ENCODE peak calls at places on chromosomes 5 and 9, in eight cellular contexts. Q is PC-9; A is left lung; M is mesenchymal stem cell; D is lung; F is CD4-positive, alpha-beta memory T cell; H is CD8-positive, alpha-beta T cell; S is cardiac muscle cell. B is an unnamed sample.

GRCh38 chr9:74573792-74574191 is 76.7 kb downstream of the RORB start:
- DNase-seq in Q (no peak), A (no peak), M (no peak), D (no peak), F (no peak), H (no peak), S (peak; percentile 77), B (no peak)

GRCh38 chr5:109704255-109704952 is 14.7 kb downstream of the MAN2A1 start:
- DNase-seq in Q (no peak), A (no peak), M (no peak), D (no peak), F (no peak), H (no peak), S (no peak), B (no peak)

GRCh38 chr9:128159073-128159783 is 837 bp upstream of the BBLN start:
- DNase-seq in Q (peak; percentile 47), A (no peak), M (no peak), D (peak; percentile 40), F (peak; percentile 70), H (peak; percentile 69), S (no peak), B (no peak)

GRCh38 chr5:167051369-167051768 is 1240.1 kb upstream of the WWC1 start:
- DNase-seq in Q (no peak), A (no peak), M (no peak), D (no peak), F (no peak), H (no peak), S (peak; percentile 38), B (no peak)

GRCh38 chr5:10145922-10146321 is 103.8 kb downstream of the ATPSCKMT start:
- DNase-seq in Q (peak; percentile 21), A (no peak), M (peak; percentile 50), D (no peak), F (no peak), H (no peak), S (peak; percentile 68), B (peak; percentile 65)

GRCh38 chr5:35230043-35230611 is at the start of gene PRLR:
- DNase-seq in Q (no peak), A (peak; percentile 42), M (peak; percentile 40), D (no peak), F (no peak), H (no peak), S (peak; percentile 60), B (peak; percentile 27)

GRCh38 chr9:121597693-121598166 is 53.7 kb upstream of the DAB2IP start:
- DNase-seq in Q (no peak), A (no peak), M (no peak), D (no peak), F (no peak), H (no peak), S (no peak), B (no peak)

GRCh38 chr5:172659909-172660628 is 19.0 kb downstream of the NEURL1B start:
- DNase-seq in Q (no peak), A (peak; percentile 72), M (peak; percentile 96), D (peak; percentile 60), F (no peak), H (no peak), S (peak; percentile 75), B (no peak)

GRCh38 chr5:12616093-12616492 is 711.8 kb upstream of the CTNND2 start:
- DNase-seq in Q (no peak), A (no peak), M (no peak), D (no peak), F (no peak), H (no peak), S (no peak), B (no peak)

GRCh38 chr9:130947618-130948140 is 8.6 kb upstream of the FIBCD1 start:
- DNase-seq in Q (no peak), A (no peak), M (no peak), D (no peak), F (no peak), H (no peak), S (no peak), B (no peak)

GRCh38 chr5:66326276-66326675 is 182.2 kb downstream of the SREK1 start:
- DNase-seq in Q (no peak), A (no peak), M (no peak), D (no peak), F (no peak), H (no peak), S (peak; percentile 23), B (no peak)
- H3K27ac ChIP-seq in Q (no peak overlapping the region), A (no peak overlapping the region), M (no peak overlapping the region), D (no peak overlapping the region), F (no peak overlapping the region), H (no peak overlapping the region), S (no peak overlapping the region), B (no peak overlapping the region)

GRCh38 chr5:14212838-14213237 is 69.7 kb downstream of the TRIO start:
- DNase-seq in Q (no peak), A (no peak), M (no peak), D (no peak), F (no peak), H (no peak), S (no peak), B (no peak)
- H3K27ac ChIP-seq in Q (peak overlapping the region; percentile 16), A (peak overlapping the region; percentile 51), M (no peak overlapping the region), D (no peak overlapping the region), F (no peak overlapping the region), H (no peak overlapping the region), S (no peak overlapping the region), B (no peak overlapping the region)

DNA sequence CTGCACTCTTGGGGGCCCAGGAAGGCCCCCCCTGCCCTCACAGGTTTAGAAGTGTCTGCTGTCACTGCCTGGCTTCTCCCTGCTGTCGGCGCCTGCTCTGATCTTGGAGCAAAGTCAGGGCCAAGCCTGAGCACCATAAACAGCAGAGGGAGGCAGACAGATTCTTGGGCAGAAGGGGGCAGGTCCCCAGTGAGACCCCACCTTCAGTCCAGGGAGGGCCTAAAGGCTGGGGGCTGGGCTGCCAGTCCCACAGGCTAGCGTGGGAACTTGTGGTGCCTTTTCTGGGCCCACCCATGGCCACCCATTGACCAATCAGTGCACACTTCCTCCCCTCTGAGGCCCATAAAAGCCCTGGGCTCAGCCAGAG is 124.0 kb downstream of the OLFM1 start:
- DNase-seq in Q (no peak), A (no peak), M (no peak), D (no peak), F (no peak), H (no peak), S (no peak), B (no peak)
- H3K27ac ChIP-seq in Q (no peak overlapping the region), A (no peak overlapping the region), M (no peak overlapping the region), D (no peak overlapping the region), F (no peak overlapping the region), H (no peak overlapping the region), S (no peak overlapping the region), B (no peak overlapping the region)

GRCh38 chr9:100445903-100446549 is 19.1 kb downstream of the MSANTD3 start:
- DNase-seq in Q (no peak), A (no peak), M (no peak), D (no peak), F (no peak), H (no peak), S (no peak), B (no peak)

GRCh38 chr9:100443781-100444768 is 17.1 kb downstream of the MSANTD3 start:
- DNase-seq in Q (no peak), A (no peak), M (peak; percentile 69), D (no peak), F (no peak), H (no peak), S (peak; percentile 34), B (no peak)

GRCh38 chr9:100445161-100445902 is 18.4 kb downstream of the MSANTD3 start:
- DNase-seq in Q (no peak), A (no peak), M (no peak), D (no peak), F (no peak), H (no peak), S (no peak), B (no peak)

GRCh38 chr9:100449420-100449819 is 22.5 kb downstream of the MSANTD3 start:
- DNase-seq in Q (no peak), A (no peak), M (no peak), D (no peak), F (no peak), H (no peak), S (no peak), B (no peak)

GRCh38 chr9:100448266-100448665 is 21.3 kb downstream of the MSANTD3 start:
- DNase-seq in Q (no peak), A (no peak), M (no peak), D (no peak), F (no peak), H (no peak), S (no peak), B (no peak)
- H3K27ac ChIP-seq in Q (no peak overlapping the region), A (no peak overlapping the region), M (no peak overlapping the region), D (no peak overlapping the region), F (no peak overlapping the region), H (no peak overlapping the region), S (no peak overlapping the region), B (no peak overlapping the region)

DNA sequence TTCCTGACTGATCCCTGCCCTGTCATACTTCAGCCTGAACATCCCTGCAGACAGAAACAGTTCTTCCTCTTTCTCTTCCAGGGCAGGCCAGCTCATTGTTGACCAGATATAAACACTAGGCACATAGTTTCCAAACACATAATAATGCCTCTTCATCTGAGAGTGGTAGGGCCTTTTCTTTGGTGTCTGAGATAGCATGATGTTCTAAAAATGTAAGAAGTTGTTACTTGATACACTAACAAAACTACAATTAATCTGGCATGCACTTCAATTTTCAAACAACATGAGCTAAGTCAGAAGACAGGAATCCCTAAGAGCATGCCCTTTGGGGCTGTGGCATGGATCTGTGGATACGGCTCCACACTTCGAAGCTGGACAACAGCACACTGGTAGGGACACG is 246.6 kb downstream of the SPOCK1 start:
- DNase-seq in Q (no peak), A (no peak), M (peak; percentile 2), D (no peak), F (no peak), H (no peak), S (no peak), B (no peak)
- H3K27ac ChIP-seq in Q (no peak overlapping the region), A (no peak overlapping the region), M (no peak overlapping the region), D (no peak overlapping the region), F (no peak overlapping the region), H (no peak overlapping the region), S (no peak overlapping the region), B (no peak overlapping the region)

B was measured in A673.